ENCODE peak calls at places on chromosomes 3 and 15, in seven cellular contexts. D is activated gamma-delta T cell treated with Interleukin-2 at 50 U/mL for 16 hours; S is stimulated activated naive CD4-positive, alpha-beta T cell; C is posterior cingulate gyrus; H is brain microvascular endothelial cell; G is nephron progenitor cell; E is IMR-90. R is an unnamed sample.

GRCh38 chr3:5479229-5479799 is 291.8 kb downstream of the EDEM1 start:
- DNase-seq in D (no peak), S (no peak), C (no peak), H (no peak), G (no peak), E (no peak), R (no peak)

GRCh38 chr3:14508966-14509795 is 31.0 kb downstream of the GRIP2 start:
- DNase-seq in D (peak; percentile 72), S (peak; percentile 52), C (peak; percentile 66), H (peak; percentile 18), G (peak; percentile 96), E (peak; percentile 18), R (no peak)

GRCh38 chr15:28896944-28897343 is 11.2 kb downstream of the APBA2 start:
- DNase-seq in D (no peak), S (no peak), C (no peak), H (peak; percentile 94), G (no peak), E (peak; percentile 95), R (peak; percentile 36)

GRCh38 chr3:57840445-57840844 is 84.3 kb downstream of the SLMAP start:
- DNase-seq in D (no peak), S (no peak), C (no peak), H (no peak), G (no peak), E (no peak), R (no peak)

GRCh38 chr15:59221479-59221878 is 14.8 kb downstream of the LDHAL6B start:
- DNase-seq in D (no peak), S (no peak), C (no peak), H (no peak), G (no peak), E (no peak), R (no peak)

GRCh38 chr3:154018100-154018696 is 103.0 kb upstream of the ARHGEF26 start:
- DNase-seq in D (peak; percentile 8), S (no peak), C (no peak), H (peak; percentile 39), G (peak; percentile 65), E (peak; percentile 18), R (no peak)

GRCh38 chr15:40259021-40259420 is 20.2 kb downstream of the PAK6 start:
- DNase-seq in D (no peak), S (no peak), C (no peak), H (no peak), G (no peak), E (no peak), R (no peak)

GRCh38 chr15:90868261-90868689 is at the start of gene FURIN:
- DNase-seq in D (no peak), S (no peak), C (no peak), H (no peak), G (no peak), E (no peak), R (no peak)

GRCh38 chr3:50316657-50317242 is 5.8 kb downstream of the HYAL2 start:
- DNase-seq in D (peak; percentile 78), S (no peak), C (no peak), H (no peak), G (no peak), E (peak; percentile 28), R (no peak)

GRCh38 chr3:31371464-31371863 is 161.3 kb upstream of the STT3B start:
- DNase-seq in D (no peak), S (no peak), C (no peak), H (no peak), G (no peak), E (no peak), R (no peak)

GRCh38 chr15:68681836-68682235 is 103.0 kb downstream of the CORO2B start:
- DNase-seq in D (no peak), S (no peak), C (no peak), H (no peak), G (no peak), E (no peak), R (no peak)

GRCh38 chr15:51737538-51738305 is at the start of gene LYSMD2:
- DNase-seq in D (peak; percentile 63), S (peak; percentile 75), C (peak; percentile 79), H (peak; percentile 20), G (peak; percentile 75), E (peak; percentile 36), R (peak; percentile 65)

GRCh38 chr15:79853492-79854328 is 43.1 kb downstream of the MTHFS start:
- DNase-seq in D (peak; percentile 53), S (peak; percentile 48), C (peak; percentile 70), H (peak; percentile 84), G (peak; percentile 65), E (peak; percentile 93), R (peak; percentile 31)

GRCh38 chr15:57500979-57501576 is 90.6 kb upstream of the MYZAP start:
- DNase-seq in D (no peak), S (no peak), C (no peak), H (peak; percentile 62), G (no peak), E (no peak), R (no peak)

GRCh38 chr3:44960387-44961026 is 15.5 kb downstream of the ZDHHC3 start:
- DNase-seq in D (no peak), S (no peak), C (no peak), H (no peak), G (no peak), E (peak; percentile 50), R (no peak)

GRCh38 chr3:128294999-128295468 is 141.8 kb downstream of the EEFSEC start:
- DNase-seq in D (no peak), S (peak; percentile 73), C (no peak), H (no peak), G (no peak), E (no peak), R (no peak)

GRCh38 chr15:51853987-51854386 is 24.5 kb downstream of the TMOD3 start:
- DNase-seq in D (no peak), S (no peak), C (no peak), H (no peak), G (no peak), E (peak; percentile 48), R (no peak)

GRCh38 chr3:42880601-42881451 is 5.1 kb upstream of the CYP8B1 start:
- DNase-seq in D (peak; percentile 84), S (peak; percentile 83), C (peak; percentile 81), H (peak; percentile 67), G (peak; percentile 89), E (peak; percentile 61), R (peak; percentile 70)

GRCh38 chr3:127697531-127698240 is 24.9 kb downstream of the ABTB1 start:
- DNase-seq in D (no peak), S (peak; percentile 42), C (peak; percentile 79), H (peak; percentile 85), G (peak; percentile 70), E (peak; percentile 90), R (peak; percentile 68)

GRCh38 chr15:26667222-26667988 is 105.5 kb downstream of the GABRB3 start:
- DNase-seq in D (no peak), S (no peak), C (no peak), H (no peak), G (no peak), E (no peak), R (peak; percentile 13)

GRCh38 chr3:14513566-14514322 is 26.4 kb downstream of the GRIP2 start:
- DNase-seq in D (no peak), S (no peak), C (peak; percentile 3), H (no peak), G (no peak), E (no peak), R (no peak)

GRCh38 chr3:23834082-23834870 is 28.5 kb downstream of the UBE2E1 start:
- DNase-seq in D (no peak), S (no peak), C (no peak), H (no peak), G (no peak), E (no peak), R (no peak)

GRCh38 chr3:99751649-99752048 is 66.0 kb upstream of the CMSS1 start:
- DNase-seq in D (no peak), S (no peak), C (no peak), H (peak; percentile 21), G (no peak), E (peak; percentile 89), R (no peak)

GRCh38 chr3:186646841-186647240 is 6.6 kb downstream of the FETUB start:
- DNase-seq in D (no peak), S (no peak), C (no peak), H (no peak), G (no peak), E (no peak), R (no peak)

GRCh38 chr3:183698760-183699159 is 1.2 kb downstream of the YEATS2 start:
- DNase-seq in D (no peak), S (no peak), C (no peak), H (no peak), G (no peak), E (peak; percentile 33), R (no peak)

GRCh38 chr3:183449391-183449790 is 21.0 kb upstream of the MCF2L2 start:
- DNase-seq in D (no peak), S (no peak), C (no peak), H (peak; percentile 42), G (no peak), E (peak; percentile 38), R (no peak)

GRCh38 chr3:117722856-117723255 is 1013.3 kb downstream of the TUSC7 start:
- DNase-seq in D (no peak), S (no peak), C (no peak), H (no peak), G (no peak), E (no peak), R (no peak)

GRCh38 chr15:39400002-39400401 is 180.9 kb upstream of the THBS1 start:
- DNase-seq in D (no peak), S (no peak), C (no peak), H (no peak), G (no peak), E (no peak), R (no peak)

R was measured in occipital lobe.